ENCODE peak calls at places on chromosomes 13 and 19, in five cellular contexts. W is T-helper 1 cell; U is activated T-cell treated with anti-CD3 and anti-CD28 coated beads for 24 hours; O is activated naive CD4-positive, alpha-beta T cell treated with anti-CD3 and anti-CD28 coated beads for 36 hours; L is anterior cingulate cortex. F is an unnamed sample.
A peak's percentile ranks its signal among the peaks of the same experiment; 100 is the strongest.

GRCh38 chr13:99620806-99621205 is 119.5 kb downstream of the TM9SF2 start:
- DNase-seq in O (no peak), W (no peak), U (no peak), L (no peak), F (no peak)

GRCh38 chr13:77928909-77929308 is 10.3 kb upstream of the EDNRB start:
- DNase-seq in U (no peak), W (no peak), L (no peak), O (no peak), F (no peak)

GRCh38 chr19:46786236-46787039 is 2.0 kb downstream of the SLC1A5 start:
- DNase-seq in O (peak; percentile 96), W (peak; percentile 70), U (peak; percentile 83), L (no peak), F (peak; percentile 51)

GRCh38 chr19:47157455-47158321 is 27.1 kb downstream of the SAE1 start:
- DNase-seq in W (peak; percentile 31), U (no peak), L (no peak), O (peak; percentile 69), F (no peak)

GRCh38 chr13:110978390-110978789 is 63.5 kb upstream of the ANKRD10 start:
- DNase-seq in O (no peak), L (no peak), W (no peak), U (no peak), F (no peak)

GRCh38 chr13:20272571-20273171 is 40.6 kb upstream of the GJB6 start:
- DNase-seq in U (no peak), W (no peak), L (no peak), O (no peak), F (no peak)

GRCh38 chr19:16142032-16142580 is 1.4 kb upstream of the HSH2D start:
- DNase-seq in O (no peak), U (no peak), L (no peak), W (no peak), F (no peak)

GRCh38 chr13:25911020-25911419 is 140.8 kb downstream of the SHISA2 start:
- DNase-seq in L (no peak), U (no peak), O (no peak), W (no peak), F (no peak)

GRCh38 chr19:46192990-46193650 is 36.4 kb upstream of the IGFL1 start:
- DNase-seq in O (no peak), U (no peak), W (no peak), L (no peak), F (no peak)

GRCh38 chr13:99422556-99423220 is 78.6 kb upstream of the TM9SF2 start:
- DNase-seq in W (no peak), U (no peak), O (no peak), L (no peak), F (no peak)

GRCh38 chr19:7915250-7916136 is 863 bp downstream of the TGFBR3L start:
- DNase-seq in L (no peak), O (no peak), U (no peak), W (no peak), F (no peak)

GRCh38 chr13:30159446-30159839 is 147.9 kb downstream of the KATNAL1 start:
- DNase-seq in W (no peak), O (peak; percentile 77), L (no peak), U (peak; percentile 54), F (no peak)

GRCh38 chr19:7533925-7534480 is 1.5 kb upstream of the PNPLA6 start:
- DNase-seq in O (peak; percentile 88), L (peak; percentile 78), W (peak; percentile 82), U (peak; percentile 76), F (peak; percentile 71)

GRCh38 chr13:45368571-45368970 is 27.6 kb upstream of the TPT1 start:
- DNase-seq in U (no peak), L (no peak), W (no peak), O (no peak), F (no peak)

GRCh38 chr13:106350208-106350607 is 185.3 kb downstream of the EFNB2 start:
- DNase-seq in U (no peak), O (no peak), W (no peak), L (no peak), F (no peak)

GRCh38 chr19:49911381-49912145 is 14.9 kb upstream of the IL4I1 start:
- DNase-seq in O (peak; percentile 65), L (no peak), U (peak; percentile 25), W (no peak), F (no peak)

GRCh38 chr13:89267734-89268133 is 1596.6 kb downstream of the SLITRK5 start:
- DNase-seq in U (no peak), W (no peak), L (no peak), O (no peak), F (no peak)

GRCh38 chr19:33293255-33294057 is 8.9 kb downstream of the CEBPA start:
- DNase-seq in W (no peak), L (no peak), O (no peak), U (no peak), F (no peak)

GRCh38 chr13:100434010-100434763 is 154.4 kb downstream of the GGACT start:
- DNase-seq in L (no peak), W (no peak), O (no peak), U (no peak), F (no peak)

GRCh38 chr13:75480691-75481175 is 1.2 kb downstream of the TBC1D4 start:
- DNase-seq in W (no peak), L (no peak), O (peak; percentile 29), U (no peak), F (no peak)

GRCh38 chr19:3190921-3191805 is 5.4 kb downstream of the NCLN start:
- DNase-seq in U (no peak), O (no peak), W (no peak), L (no peak), F (no peak)

GRCh38 chr13:39527301-39527700 is 75.7 kb downstream of the LHFPL6 start:
- DNase-seq in U (no peak), L (no peak), O (no peak), W (no peak), F (no peak)

GRCh38 chr13:30895773-30896172 is 10.3 kb upstream of the MEDAG start:
- DNase-seq in L (no peak), W (no peak), U (no peak), O (no peak), F (no peak)

GRCh38 chr19:34733266-34733825 is 697 bp upstream of the ZNF181 start:
- DNase-seq in O (no peak), W (no peak), L (peak; percentile 84), U (no peak), F (no peak)

GRCh38 chr19:51472607-51473006 is 5.7 kb upstream of the CEACAM18 start:
- DNase-seq in O (no peak), W (no peak), L (no peak), U (no peak), F (no peak)

F was measured in T-helper 17 cell.